ENCODE peak calls at places on chromosome 14, in ten cellular contexts. One of them, this sample, is unnamed.

GRCh38 chr14:77058785-77059184 is 30.3 kb upstream of the IRF2BPL start:
- DNase-seq in KBM-7: no peak
- DNase-seq in activated T-helper 9 cell treated with anti-CD3 and anti-CD28 coated beads, Interleukin-2, amount 50 U/mL, for 16 hours: no peak
- DNase-seq in T-cell: no peak
- DNase-seq in HuH-7.5: no peak
- DNase-seq in fibroblast of lung: no peak
- DNase-seq in CD4-positive, CD25-positive, alpha-beta regulatory T cell: no peak
- DNase-seq in T-helper 2 cell: no peak
- DNase-seq in NCI-H2081: no peak
- DNase-seq in naive thymus-derived CD8-positive, alpha-beta T cell: no peak
- DNase-seq in this sample: no peak

GRCh38 chr14:35695647-35696046 is 113.4 kb downstream of the RALGAPA1 start:
- DNase-seq in T-cell: no peak
- DNase-seq in activated T-helper 9 cell treated with anti-CD3 and anti-CD28 coated beads, Interleukin-2, amount 50 U/mL, for 16 hours: no peak
- DNase-seq in NCI-H2081: no peak
- DNase-seq in T-helper 2 cell: no peak
- DNase-seq in fibroblast of lung: no peak
- DNase-seq in CD4-positive, CD25-positive, alpha-beta regulatory T cell: no peak
- DNase-seq in naive thymus-derived CD8-positive, alpha-beta T cell: no peak
- DNase-seq in KBM-7: no peak
- DNase-seq in HuH-7.5: no peak
- DNase-seq in this sample: no peak

GRCh38 chr14:101400815-101401214 is 160.5 kb upstream of the DIO3 start:
- DNase-seq in naive thymus-derived CD8-positive, alpha-beta T cell: no peak
- DNase-seq in activated T-helper 9 cell treated with anti-CD3 and anti-CD28 coated beads, Interleukin-2, amount 50 U/mL, for 16 hours: no peak
- DNase-seq in CD4-positive, CD25-positive, alpha-beta regulatory T cell: no peak
- DNase-seq in T-cell: no peak
- DNase-seq in NCI-H2081: no peak
- DNase-seq in HuH-7.5: no peak
- DNase-seq in T-helper 2 cell: no peak
- DNase-seq in fibroblast of lung: peak; percentile 60
- DNase-seq in KBM-7: no peak
- DNase-seq in this sample: no peak

GRCh38 chr14:50018236-50019210 is 97.8 kb downstream of the VCPKMT start:
- DNase-seq in HuH-7.5: no peak
- DNase-seq in naive thymus-derived CD8-positive, alpha-beta T cell: no peak
- DNase-seq in activated T-helper 9 cell treated with anti-CD3 and anti-CD28 coated beads, Interleukin-2, amount 50 U/mL, for 16 hours: no peak
- DNase-seq in fibroblast of lung: peak; percentile 29
- DNase-seq in KBM-7: no peak
- DNase-seq in T-helper 2 cell: no peak
- DNase-seq in NCI-H2081: no peak
- DNase-seq in CD4-positive, CD25-positive, alpha-beta regulatory T cell: no peak
- DNase-seq in T-cell: no peak
- DNase-seq in this sample: no peak

GRCh38 chr14:37545174-37545573 is 49.9 kb downstream of the FOXA1 start:
- DNase-seq in T-cell: no peak
- DNase-seq in KBM-7: no peak
- DNase-seq in NCI-H2081: no peak
- DNase-seq in activated T-helper 9 cell treated with anti-CD3 and anti-CD28 coated beads, Interleukin-2, amount 50 U/mL, for 16 hours: no peak
- DNase-seq in fibroblast of lung: peak; percentile 31
- DNase-seq in naive thymus-derived CD8-positive, alpha-beta T cell: no peak
- DNase-seq in CD4-positive, CD25-positive, alpha-beta regulatory T cell: no peak
- DNase-seq in HuH-7.5: no peak
- DNase-seq in T-helper 2 cell: no peak
- DNase-seq in this sample: no peak

GRCh38 chr14:35046751-35047536 is 872 bp downstream of the FAM177A1 start:
- DNase-seq in HuH-7.5: peak; percentile 27
- DNase-seq in NCI-H2081: peak; percentile 56
- DNase-seq in fibroblast of lung: no peak
- DNase-seq in T-helper 2 cell: no peak
- DNase-seq in naive thymus-derived CD8-positive, alpha-beta T cell: no peak
- DNase-seq in T-cell: no peak
- DNase-seq in KBM-7: peak; percentile 14
- DNase-seq in CD4-positive, CD25-positive, alpha-beta regulatory T cell: peak; percentile 77
- DNase-seq in activated T-helper 9 cell treated with anti-CD3 and anti-CD28 coated beads, Interleukin-2, amount 50 U/mL, for 16 hours: no peak
- DNase-seq in this sample: peak; percentile 68

GRCh38 chr14:99575043-99576023 is 28.7 kb downstream of the CCDC85C start:
- DNase-seq in naive thymus-derived CD8-positive, alpha-beta T cell: no peak
- DNase-seq in T-helper 2 cell: no peak
- DNase-seq in NCI-H2081: peak; percentile 76
- DNase-seq in fibroblast of lung: no peak
- DNase-seq in T-cell: no peak
- DNase-seq in activated T-helper 9 cell treated with anti-CD3 and anti-CD28 coated beads, Interleukin-2, amount 50 U/mL, for 16 hours: no peak
- DNase-seq in CD4-positive, CD25-positive, alpha-beta regulatory T cell: peak; percentile 10
- DNase-seq in KBM-7: peak; percentile 24
- DNase-seq in HuH-7.5: no peak
- DNase-seq in this sample: no peak

GRCh38 chr14:51776102-51776894 is 84.1 kb upstream of the GNG2 start:
- DNase-seq in T-cell: no peak
- DNase-seq in T-helper 2 cell: no peak
- DNase-seq in naive thymus-derived CD8-positive, alpha-beta T cell: no peak
- DNase-seq in NCI-H2081: peak; percentile 64
- DNase-seq in fibroblast of lung: peak; percentile 81
- DNase-seq in activated T-helper 9 cell treated with anti-CD3 and anti-CD28 coated beads, Interleukin-2, amount 50 U/mL, for 16 hours: no peak
- DNase-seq in HuH-7.5: peak; percentile 55
- DNase-seq in KBM-7: peak; percentile 53
- DNase-seq in CD4-positive, CD25-positive, alpha-beta regulatory T cell: peak; percentile 58
- DNase-seq in this sample: no peak

This sample was measured in NK-92 treated with Interleukin-12 subunit alpha and Interleukin-12 subunit beta, amount 100 ng/mL, for 24 hours.